ENCODE peak calls at places on chromosomes 7 and 10, in seven cellular contexts. L is ureter; U is AG09319; X is astrocyte of the cerebellum; J is activated CD4-positive, alpha-beta T cell treated with anti-CD3 and anti-CD28 coated beads, Interleukin-2, amount 50 U/mL, for 1 hour; B is sciatic nerve; Z is NCI-H1092. I is an unnamed sample.
A peak's percentile ranks its signal among the peaks of the same experiment; 100 is the strongest.

GRCh38 chr7:148182264-148182663 is 408.3 kb upstream of the C7orf33 start:
- DNase-seq in U (no peak), Z (no peak), L (no peak), J (no peak), X (no peak), B (no peak), I (no peak)

GRCh38 chr7:1300636-1301035 is 68.0 kb downstream of the UNCX start:
- DNase-seq in L (no peak), U (no peak), X (no peak), Z (no peak), J (no peak), B (no peak), I (no peak)

GRCh38 chr7:118153551-118154177 is 30.3 kb upstream of the LSM8 start:
- DNase-seq in U (no peak), X (no peak), L (no peak), J (no peak), B (no peak), Z (peak; percentile 1), I (peak; percentile 57)

GRCh38 chr7:123748171-123748733 is 551 bp downstream of the WASL start:
- DNase-seq in X (no peak), U (no peak), Z (peak; percentile 19), B (peak; percentile 65), J (no peak), L (peak; percentile 51), I (no peak)

GRCh38 chr10:93224005-93224779 is 150.5 kb downstream of the CYP26A1 start:
- DNase-seq in J (no peak), U (no peak), X (no peak), B (no peak), L (no peak), Z (no peak), I (no peak)

GRCh38 chr10:12349628-12350166 is 350 bp downstream of the CAMK1D start:
- DNase-seq in X (no peak), B (no peak), L (no peak), J (no peak), Z (no peak), U (no peak), I (no peak)

GRCh38 chr10:15789793-15790525 is 70.2 kb upstream of the ITGA8 start:
- DNase-seq in X (peak; percentile 65), J (no peak), U (peak; percentile 61), L (no peak), Z (no peak), B (no peak), I (no peak)

GRCh38 chr7:84447636-84448293 is 253.2 kb upstream of the SEMA3A start:
- DNase-seq in U (no peak), B (no peak), X (no peak), Z (no peak), L (no peak), J (no peak), I (no peak)

GRCh38 chr7:148650232-148650858 is 48.4 kb upstream of the CUL1 start:
- DNase-seq in Z (no peak), J (no peak), L (no peak), X (peak; percentile 48), U (no peak), B (no peak), I (no peak)

GRCh38 chr7:29038463-29038862 is 80.3 kb upstream of the TRIL start:
- DNase-seq in Z (no peak), B (no peak), J (no peak), U (no peak), X (no peak), L (no peak), I (no peak)

GRCh38 chr7:29975564-29975963 is 14.0 kb downstream of the SCRN1 start:
- DNase-seq in J (no peak), Z (no peak), L (no peak), U (no peak), X (no peak), B (no peak), I (no peak)

GRCh38 chr10:95247200-95247880 is 43.5 kb downstream of the PDLIM1 start:
- DNase-seq in L (no peak), J (no peak), B (no peak), U (peak; percentile 47), Z (no peak), X (no peak), I (no peak)

GRCh38 chr7:142796501-142797341 is 26.0 kb downstream of the PRSS2 start:
- DNase-seq in U (no peak), B (no peak), Z (no peak), X (no peak), L (no peak), J (no peak), I (no peak)

GRCh38 chr7:7639847-7640220 is 718 bp upstream of the UMAD1 start:
- DNase-seq in X (no peak), U (no peak), B (no peak), L (peak; percentile 44), J (peak; percentile 48), Z (peak; percentile 27), I (no peak)

GRCh38 chr10:53997953-53998352 is 803.1 kb downstream of the PCDH15 start:
- DNase-seq in U (no peak), J (no peak), L (no peak), X (no peak), B (no peak), Z (no peak), I (no peak)

GRCh38 chr10:70603439-70603778 is 868 bp upstream of the PRF1 start:
- DNase-seq in X (no peak), U (no peak), Z (no peak), J (peak; percentile 10), B (no peak), L (no peak), I (no peak)

GRCh38 chr10:32169556-32169955 is 113.3 kb upstream of the KIF5B start:
- DNase-seq in J (no peak), B (no peak), Z (no peak), U (no peak), L (no peak), X (no peak), I (no peak)

GRCh38 chr10:75864717-75865116 is 433.3 kb downstream of the LRMDA start:
- DNase-seq in J (no peak), X (no peak), B (no peak), L (no peak), Z (no peak), U (no peak), I (no peak)

GRCh38 chr10:84214612-84215235 is 10.6 kb downstream of the LRIT2 start:
- DNase-seq in Z (no peak), J (peak; percentile 18), B (no peak), U (no peak), L (no peak), X (no peak), I (no peak)

GRCh38 chr10:102175415-102175814 is 23.2 kb downstream of the NOLC1 start:
- DNase-seq in U (no peak), X (no peak), L (no peak), B (no peak), Z (no peak), J (no peak), I (no peak)

GRCh38 chr7:111475959-111476358 is 86.3 kb downstream of the IMMP2L start:
- DNase-seq in X (no peak), U (no peak), Z (no peak), L (no peak), J (no peak), B (no peak), I (no peak)

GRCh38 chr7:100847360-100847759 is 5.2 kb upstream of the SLC12A9 start:
- DNase-seq in L (no peak), U (no peak), Z (no peak), X (no peak), J (no peak), B (no peak), I (no peak)

GRCh38 chr10:93236378-93237040 is 162.8 kb downstream of the CYP26A1 start:
- DNase-seq in B (no peak), Z (no peak), U (no peak), X (no peak), L (no peak), J (no peak), I (no peak)

GRCh38 chr10:127850944-127851343 is 41.8 kb downstream of the CLRN3 start:
- DNase-seq in X (no peak), U (no peak), B (no peak), L (no peak), Z (no peak), J (no peak), I (no peak)